ENCODE peak calls at places on chromosomes 16 and 17, in eight cellular contexts. I is NAMALWA, W is fibroblast of lung, G is HT1080, E is NCI-H1092, S is lower leg skin, H is foreskin fibroblast, Z is ACHN. L is an unnamed sample.
A peak's percentile ranks its signal among the peaks of the same experiment; 100 is the strongest.

GRCh38 chr16:10941127-10941933 is 938 bp downstream of the DEXI start:
- DNase-seq in I (no peak), W (no peak), G (peak; percentile 33), E (no peak), S (no peak), H (no peak), Z (peak; percentile 21), L (no peak)

GRCh38 chr16:22383827-22384226 is 9.4 kb upstream of the CDR2 start:
- DNase-seq in I (no peak), W (no peak), G (no peak), E (no peak), S (no peak), H (no peak), Z (no peak), L (no peak)

GRCh38 chr17:63946440-63947363 is 14.6 kb upstream of the CD79B start:
- DNase-seq in I (peak; percentile 80), W (peak; percentile 11), G (no peak), E (peak; percentile 17), S (no peak), H (no peak), Z (peak; percentile 49), L (no peak)

GRCh38 chr17:82952019-82952418 is 112.2 kb upstream of the ZNF750 start:
- DNase-seq in I (no peak), W (no peak), G (no peak), E (no peak), S (peak; percentile 56), H (no peak), Z (no peak), L (no peak)

GRCh38 chr16:2482181-2483107 is 7.5 kb downstream of the TBC1D24 start:
- DNase-seq in I (no peak), W (peak; percentile 53), G (no peak), E (peak; percentile 75), S (peak; percentile 94), H (peak; percentile 67), Z (no peak), L (peak; percentile 79)

GRCh38 chr16:81823111-81823510 is 44.0 kb downstream of the PLCG2 start:
- DNase-seq in I (peak; percentile 89), W (no peak), G (no peak), E (no peak), S (no peak), H (no peak), Z (no peak), L (no peak)

GRCh38 chr17:21039839-21040575 is 2.8 kb downstream of the USP22 start:
- DNase-seq in I (peak; percentile 54), W (peak; percentile 60), G (peak; percentile 63), E (no peak), S (no peak), H (no peak), Z (peak; percentile 52), L (peak; percentile 68)

GRCh38 chr16:4800290-4801041 is 2.0 kb downstream of the ROGDI start:
- DNase-seq in I (no peak), W (no peak), G (no peak), E (no peak), S (no peak), H (no peak), Z (no peak), L (no peak)

GRCh38 chr17:44376124-44376523 is 12.5 kb upstream of the FAM171A2 start:
- DNase-seq in I (peak; percentile 63), W (no peak), G (no peak), E (no peak), S (no peak), H (no peak), Z (peak; percentile 46), L (no peak)

GRCh38 chr17:78619334-78619733 is 42.1 kb upstream of the DNAH17 start:
- DNase-seq in I (no peak), W (no peak), G (no peak), E (no peak), S (no peak), H (no peak), Z (no peak), L (no peak)

GRCh38 chr16:23374721-23375120 is 72.6 kb downstream of the SCNN1B start:
- DNase-seq in I (no peak), W (no peak), G (no peak), E (no peak), S (no peak), H (no peak), Z (no peak), L (no peak)

GRCh38 chr17:37182786-37183185 is 193.0 kb upstream of the C17orf78 start:
- DNase-seq in I (no peak), W (peak; percentile 49), G (peak; percentile 57), E (no peak), S (no peak), H (peak; percentile 17), Z (peak; percentile 28), L (no peak)

GRCh38 chr16:49854227-49855203 is 1.4 kb downstream of the ZNF423 start:
- DNase-seq in I (no peak), W (peak; percentile 43), G (no peak), E (no peak), S (peak; percentile 90), H (no peak), Z (no peak), L (no peak)

L was measured in fibroblast of gingiva.